ENCODE peak calls at places on chromosomes 12 and 14, in six cellular contexts. K is A549, T is GM12878, N is HepG2, E is K562, M is endothelial cell of umbilical vein. B is an unnamed sample.

GRCh38 chr12:49027846-49028245 is 9.3 kb upstream of the PRKAG1 start:
- DNase-seq in K (no peak), T (no peak), N (no peak), E (no peak), M (no peak), B (no peak)

GRCh38 chr12:112013601-112014402 is 576 bp downstream of the ERP29 start:
- DNase-seq in K (peak), T (peak), N (peak), E (peak), M (peak), B (peak)

GRCh38 chr14:33675415-33676130 is 275.3 kb downstream of the EGLN3 start:
- DNase-seq in K (no peak), T (no peak), N (no peak), E (no peak), M (no peak), B (no peak)

GRCh38 chr12:34394211-34395055 is 372.1 kb downstream of the ALG10 start:
- DNase-seq in K (no peak), T (no peak), N (no peak), E (no peak), M (no peak), B (no peak)

GRCh38 chr14:38553586-38553985 is 297.7 kb upstream of the CLEC14A start:
- DNase-seq in K (no peak), T (no peak), N (no peak), E (no peak), M (peak), B (no peak)

GRCh38 chr12:67618303-67618702 is 30.2 kb upstream of the DYRK2 start:
- DNase-seq in K (no peak), T (no peak), N (no peak), E (no peak), M (no peak), B (no peak)

GRCh38 chr12:3043406-3043805 is 33.8 kb upstream of the TSPAN9 start:
- DNase-seq in K (no peak), T (no peak), N (no peak), E (no peak), M (no peak), B (no peak)

GRCh38 chr14:104536942-104537612 is 42.5 kb upstream of the C14orf180 start:
- DNase-seq in K (peak), T (no peak), N (no peak), E (no peak), M (no peak), B (no peak)

GRCh38 chr12:66960704-66961690 is 282.1 kb upstream of the GRIP1 start:
- DNase-seq in K (no peak), T (no peak), N (no peak), E (no peak), M (no peak), B (no peak)

GRCh38 chr12:122227341-122227740 is 1.5 kb upstream of the DIABLO start:
- DNase-seq in K (no peak), T (no peak), N (no peak), E (no peak), M (no peak), B (no peak)

GRCh38 chr14:94670692-94671285 is 58.6 kb downstream of the SERPINA3 start:
- DNase-seq in K (no peak), T (no peak), N (no peak), E (no peak), M (no peak), B (no peak)

GRCh38 chr12:90543393-90543792 is 411.6 kb downstream of the CCER1 start:
- DNase-seq in K (no peak), T (no peak), N (no peak), E (no peak), M (peak), B (no peak)

GRCh38 chr14:61765225-61765943 is 3.2 kb downstream of the SNAPC1 start:
- DNase-seq in K (no peak), T (no peak), N (no peak), E (no peak), M (peak), B (no peak)

GRCh38 chr12:116332705-116333380 is 55.4 kb upstream of the MED13L start:
- DNase-seq in K (no peak), T (no peak), N (no peak), E (no peak), M (no peak), B (no peak)

GRCh38 chr14:30450620-30451019 is 108.3 kb upstream of the G2E3 start:
- DNase-seq in K (no peak), T (no peak), N (no peak), E (no peak), M (no peak), B (no peak)

GRCh38 chr12:130335517-130336392 is 1.9 kb upstream of the PIWIL1 start:
- DNase-seq in K (peak), T (peak), N (peak), E (peak), M (peak), B (peak)

GRCh38 chr12:6478406-6478805 is 7.9 kb upstream of the VAMP1 start:
- DNase-seq in K (no peak), T (no peak), N (no peak), E (no peak), M (no peak), B (no peak)

GRCh38 chr14:58167891-58168290 is 15.9 kb upstream of the ARMH4 start:
- DNase-seq in K (no peak), T (no peak), N (no peak), E (no peak), M (no peak), B (no peak)

GRCh38 chr12:121227294-121227693 is 17.4 kb downstream of the P2RX4 start:
- DNase-seq in K (no peak), T (no peak), N (peak), E (no peak), M (no peak), B (no peak)

GRCh38 chr14:104678346-104678745 is 11.1 kb upstream of the INF2 start:
- DNase-seq in K (no peak), T (no peak), N (no peak), E (peak), M (no peak), B (peak)

GRCh38 chr14:24144451-24144850 is 2.0 kb downstream of the PSME2 start:
- DNase-seq in K (no peak), T (no peak), N (no peak), E (no peak), M (no peak), B (no peak)

GRCh38 chr12:3491938-3492867 is 1.2 kb downstream of the PRMT8 start:
- DNase-seq in K (peak), T (no peak), N (peak), E (peak), M (peak), B (peak)

GRCh38 chr12:30308010-30308717 is 387.5 kb downstream of the IPO8 start:
- DNase-seq in K (no peak), T (no peak), N (no peak), E (no peak), M (no peak), B (no peak)

GRCh38 chr12:79911889-79912656 is 22.8 kb downstream of the PPP1R12A start:
- DNase-seq in K (peak), T (no peak), N (no peak), E (no peak), M (no peak), B (no peak)

GRCh38 chr14:35992816-35993511 is 166.8 kb downstream of the BRMS1L start:
- DNase-seq in K (no peak), T (no peak), N (no peak), E (no peak), M (no peak), B (no peak)

GRCh38 chr12:77352941-77353340 is 287.6 kb upstream of the E2F7 start:
- DNase-seq in K (no peak), T (no peak), N (no peak), E (no peak), M (peak), B (no peak)

GRCh38 chr14:75174066-75174465 is 2.3 kb downstream of the TMED10 start:
- DNase-seq in K (no peak), T (no peak), N (no peak), E (no peak), M (no peak), B (no peak)

GRCh38 chr14:84482256-84483071 is 1047.5 kb upstream of the FLRT2 start:
- DNase-seq in K (no peak), T (no peak), N (no peak), E (no peak), M (peak), B (no peak)

GRCh38 chr12:14776236-14776959 is 26.9 kb downstream of the WBP11 start:
- DNase-seq in K (peak), T (no peak), N (no peak), E (no peak), M (no peak), B (peak)

GRCh38 chr12:124151583-124151982 is 143.3 kb upstream of the RFLNA start:
- DNase-seq in K (no peak), T (no peak), N (no peak), E (no peak), M (no peak), B (no peak)

DNA sequence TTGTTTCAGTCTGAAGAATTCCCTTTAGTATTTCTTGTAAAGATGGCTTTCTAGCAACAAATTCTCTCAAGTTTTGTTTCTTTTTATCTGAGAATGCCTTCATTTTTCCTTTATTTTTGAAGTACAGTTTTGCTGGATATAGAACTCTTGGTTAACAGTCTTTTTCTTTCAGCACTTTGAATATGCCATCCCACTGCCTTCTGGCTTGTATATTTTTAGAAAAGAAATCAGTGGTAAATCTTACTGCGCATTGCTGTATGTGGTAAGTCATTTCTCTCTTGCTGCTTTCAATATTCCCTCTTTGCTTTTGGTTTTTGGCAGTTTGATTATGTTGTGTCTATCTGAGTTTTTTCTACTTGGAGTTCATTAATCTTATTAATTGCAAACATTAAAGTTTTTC is 16.8 kb upstream of the PPM1A start:
- DNase-seq in K (no peak), T (no peak), N (no peak), E (no peak), M (no peak), B (no peak)
- TF ChIP-seq MYC in K (no peak), T (no peak), N (no peak), E (no peak), M (no peak), B (no peak)

GRCh38 chr14:65491274-65491673 is 78.7 kb downstream of the FUT8 start:
- DNase-seq in K (no peak), T (no peak), N (no peak), E (no peak), M (no peak), B (no peak)

GRCh38 chr14:65486856-65487255 is 74.3 kb downstream of the FUT8 start:
- DNase-seq in K (no peak), T (no peak), N (no peak), E (no peak), M (no peak), B (no peak)

GRCh38 chr14:65492277-65492676 is 79.7 kb downstream of the FUT8 start:
- DNase-seq in K (no peak), T (no peak), N (no peak), E (no peak), M (no peak), B (peak)

GRCh38 chr14:65485516-65485915 is 73.0 kb downstream of the FUT8 start:
- DNase-seq in K (no peak), T (no peak), N (no peak), E (no peak), M (peak), B (no peak)

GRCh38 chr14:65487783-65488578 is 75.5 kb downstream of the FUT8 start:
- DNase-seq in K (no peak), T (no peak), N (no peak), E (no peak), M (no peak), B (no peak)
- H3K4me3 ChIP-seq in K (no peak), T (no peak), N (no peak), E (no peak), M (no peak), B (no peak)

GRCh38 chr12:13130981-13131380 is 27.5 kb upstream of the GSG1 start:
- DNase-seq in K (no peak), T (no peak), N (no peak), E (no peak), M (no peak), B (no peak)

GRCh38 chr12:13133886-13134285 is 30.4 kb upstream of the GSG1 start:
- DNase-seq in K (no peak), T (no peak), N (no peak), E (no peak), M (no peak), B (no peak)

DNA sequence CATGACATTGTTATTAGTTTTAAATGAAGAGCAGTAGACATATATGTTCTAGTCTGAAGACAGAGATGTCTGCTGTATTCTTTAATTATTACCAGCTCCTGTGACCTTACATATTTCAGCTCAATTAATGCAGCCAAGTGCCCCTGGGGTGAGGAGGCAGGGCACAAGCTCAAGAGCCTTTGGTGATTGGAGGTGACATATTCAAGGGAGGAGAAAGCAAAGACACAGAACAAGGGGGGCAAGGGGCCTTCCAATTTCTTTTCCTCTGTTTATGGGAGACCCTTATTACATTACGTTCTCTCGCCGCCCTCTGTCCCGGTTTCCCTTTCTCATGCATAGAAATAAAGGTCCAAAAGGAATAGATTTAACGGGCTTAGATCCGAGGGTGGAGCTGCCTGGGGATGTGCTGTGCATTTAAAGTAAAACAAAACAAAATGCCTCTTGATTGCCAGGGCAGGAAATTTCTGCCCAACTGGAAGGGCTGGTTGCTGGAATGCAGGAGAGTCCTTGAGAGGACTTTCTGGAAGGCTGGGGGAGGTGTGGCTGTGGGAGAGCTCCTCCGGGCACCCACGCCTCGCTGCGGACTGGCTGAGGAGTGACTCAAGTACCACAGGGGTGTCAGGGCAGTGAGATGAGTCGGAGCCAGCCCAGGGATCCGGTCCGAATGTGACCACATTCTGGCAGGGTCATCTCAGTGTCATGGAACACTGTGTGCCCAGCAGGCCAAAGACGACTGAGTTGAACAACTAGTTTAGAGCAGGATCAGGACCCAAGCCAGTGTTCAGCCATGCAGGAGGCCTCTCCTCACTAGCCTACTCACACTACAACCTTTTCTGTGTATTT is 32.1 kb upstream of the GSG1 start:
- DNase-seq in K (peak), T (no peak), N (no peak), E (peak), M (peak), B (no peak)
- TF ChIP-seq CTCF in K (no peak), T (no peak), N (no peak), E (peak), M (no peak), B (no peak)

GRCh38 chr14:102180248-102180998 is 40.7 kb downstream of the WDR20 start:
- DNase-seq in K (no peak), T (no peak), N (no peak), E (no peak), M (no peak), B (no peak)

GRCh38 chr14:102181187-102181586 is 41.5 kb downstream of the WDR20 start:
- DNase-seq in K (no peak), T (no peak), N (no peak), E (no peak), M (no peak), B (no peak)

GRCh38 chr14:102182901-102183619 is 43.4 kb downstream of the WDR20 start:
- DNase-seq in K (no peak), T (no peak), N (no peak), E (no peak), M (no peak), B (no peak)

GRCh38 chr14:102183922-102184677 is 44.4 kb downstream of the WDR20 start:
- DNase-seq in K (no peak), T (no peak), N (no peak), E (no peak), M (no peak), B (no peak)

GRCh38 chr14:102182190-102182589 is 42.5 kb downstream of the WDR20 start:
- DNase-seq in K (no peak), T (no peak), N (no peak), E (no peak), M (peak), B (peak)
- TF ChIP-seq MYC in K (no peak), T (no peak), N (no peak), E (no peak), M (no peak), B (no peak)

DNA sequence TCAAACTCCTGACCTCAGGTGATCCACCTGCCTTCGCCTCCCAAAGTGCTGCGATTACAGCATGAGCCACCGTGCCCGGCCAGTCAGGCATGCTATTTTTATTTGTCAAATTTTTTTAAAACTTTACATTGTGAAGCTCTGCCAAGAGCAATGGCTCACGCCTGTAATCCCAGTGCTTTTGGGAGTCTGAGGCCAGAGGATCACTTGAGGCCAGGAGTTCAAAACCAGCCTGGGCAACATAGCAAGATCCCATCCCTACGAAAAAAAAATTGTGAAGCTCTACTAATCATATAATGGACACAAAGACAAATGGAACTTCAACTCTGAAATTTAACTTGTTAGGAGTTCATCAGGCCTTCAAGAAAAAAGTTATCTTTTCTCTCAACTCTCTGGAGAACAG is 1.9 kb downstream of the R3HDM2 start:
- DNase-seq in K (no peak), T (no peak), N (no peak), E (no peak), M (no peak), B (no peak)
- H3K4me3 ChIP-seq in K (peak), T (peak), N (peak), E (peak), M (no peak), B (peak)

GRCh38 chr12:109203480-109203879 is 87.1 kb downstream of the ACACB start:
- DNase-seq in K (no peak), T (no peak), N (no peak), E (no peak), M (no peak), B (no peak)
- TF ChIP-seq CTCF in K (no peak), T (no peak), N (peak), E (no peak), M (no peak), B (no peak)

GRCh38 chr12:32125455-32126084 is 18.9 kb downstream of the BICD1 start:
- DNase-seq in K (no peak), T (no peak), N (no peak), E (no peak), M (no peak), B (no peak)
- TF ChIP-seq MYC in K (no peak), T (no peak), N (no peak), E (no peak), M (no peak), B (no peak)

GRCh38 chr12:11641522-11641921 is 8.0 kb upstream of the ETV6 start:
- DNase-seq in K (no peak), T (no peak), N (no peak), E (no peak), M (no peak), B (no peak)
- H3K4me3 ChIP-seq in K (no peak), T (no peak), N (no peak), E (no peak), M (no peak), B (no peak)

GRCh38 chr14:97411938-97412612 is 614.9 kb downstream of the VRK1 start:
- DNase-seq in K (no peak), T (no peak), N (no peak), E (no peak), M (no peak), B (no peak)

GRCh38 chr14:97412933-97413574 is 615.9 kb downstream of the VRK1 start:
- DNase-seq in K (no peak), T (no peak), N (no peak), E (no peak), M (no peak), B (no peak)

GRCh38 chr14:97408937-97409860 is 612.0 kb downstream of the VRK1 start:
- DNase-seq in K (no peak), T (peak), N (no peak), E (no peak), M (no peak), B (no peak)

GRCh38 chr14:97408503-97408902 is 611.3 kb downstream of the VRK1 start:
- DNase-seq in K (no peak), T (peak), N (no peak), E (no peak), M (no peak), B (no peak)

GRCh38 chr14:97410667-97411286 is 613.6 kb downstream of the VRK1 start:
- DNase-seq in K (no peak), T (no peak), N (no peak), E (no peak), M (no peak), B (no peak)
- TF ChIP-seq CTCF in K (no peak), T (no peak), N (no peak), E (no peak), M (no peak), B (no peak)

B was measured in NB4.